ENCODE peak calls at places on chromosomes 5 and 9, in eight cellular contexts. V is astrocyte of the spinal cord; R is AG09309; N is mucosa of gallbladder; U is activated naive CD4-positive, alpha-beta T cell treated with Interleukin-2 at 50 U/mL for 16 hours; L is activated T-helper 1 cell treated with Interleukin-2 at 50 U/mL for 16 hours; I is anterior cingulate cortex; T is neural crest cell. J is an unnamed sample.

GRCh38 chr9:95082401-95083084 is 235.0 kb downstream of the FANCC start:
- DNase-seq in V (no peak), N (no peak), U (no peak), R (no peak), I (no peak), T (no peak), L (no peak), J (no peak)

GRCh38 chr5:158880514-158881001 is 219.2 kb downstream of the EBF1 start:
- DNase-seq in V (peak), R (no peak), N (no peak), I (no peak), U (no peak), L (no peak), T (no peak), J (no peak)

GRCh38 chr9:14222149-14222835 is 91.6 kb downstream of the NFIB start:
- DNase-seq in R (no peak), T (no peak), N (no peak), I (no peak), U (no peak), L (no peak), V (no peak), J (no peak)

GRCh38 chr5:128579111-128579510 is 41.1 kb upstream of the FBN2 start:
- DNase-seq in L (no peak), V (peak), I (no peak), U (no peak), N (no peak), R (peak), T (no peak), J (no peak)

GRCh38 chr5:28398185-28398584 is 1359.8 kb upstream of the CDH9 start:
- DNase-seq in N (no peak), L (no peak), R (no peak), U (no peak), T (no peak), V (no peak), I (no peak), J (no peak)

GRCh38 chr9:95920024-95920423 is 44.5 kb downstream of the ERCC6L2 start:
- DNase-seq in U (no peak), I (no peak), N (no peak), L (no peak), T (no peak), R (no peak), V (no peak), J (no peak)

GRCh38 chr5:108122701-108123100 is 259.2 kb downstream of the FBXL17 start:
- DNase-seq in V (no peak), N (no peak), L (no peak), R (no peak), U (no peak), I (no peak), T (no peak), J (no peak)

GRCh38 chr5:10118150-10118549 is 131.5 kb downstream of the ATPSCKMT start:
- DNase-seq in L (no peak), U (no peak), V (no peak), I (no peak), R (peak), N (no peak), T (no peak), J (no peak)

GRCh38 chr5:20615888-20616563 is 628.0 kb upstream of the CDH18 start:
- DNase-seq in T (no peak), R (no peak), U (no peak), N (no peak), I (no peak), V (no peak), L (no peak), J (no peak)

GRCh38 chr9:18829858-18830257 is 203.2 kb downstream of the SAXO1 start:
- DNase-seq in R (no peak), N (no peak), U (no peak), T (no peak), V (peak), I (no peak), L (no peak), J (no peak)

J was measured in midbrain.